ENCODE peak calls at places on chromosomes 5 and 9, in six cellular contexts. Y is upper lobe of left lung, P is choroid plexus epithelial cell, I is NCI-H187 treated with DMSO at 0.1 percent for 48 hours, B is cardiac fibroblast, F is coronary artery. L is an unnamed sample.

GRCh38 chr5:159668556-159668955 is 247.7 kb upstream of the ADRA1B start:
- DNase-seq in Y (no peak), P (no peak), I (no peak), B (no peak), F (no peak), L (no peak)

GRCh38 chr9:130833324-130833990 is 1.6 kb upstream of the ABL1 start:
- DNase-seq in Y (no peak), P (peak), I (no peak), B (peak), F (no peak), L (peak)

GRCh38 chr9:132025766-132026165 is 53.9 kb downstream of the MED27 start:
- DNase-seq in Y (no peak), P (no peak), I (no peak), B (no peak), F (no peak), L (no peak)

GRCh38 chr5:107601076-107601475 is 69.7 kb downstream of the EFNA5 start:
- DNase-seq in Y (no peak), P (no peak), I (no peak), B (no peak), F (no peak), L (no peak)

GRCh38 chr5:57736716-57737115 is 254.1 kb upstream of the ACTBL2 start:
- DNase-seq in Y (no peak), P (no peak), I (no peak), B (peak), F (no peak), L (no peak)

GRCh38 chr9:92294297-92294676 is 790 bp upstream of the IARS1 start:
- DNase-seq in Y (no peak), P (no peak), I (no peak), B (peak), F (no peak), L (peak)

GRCh38 chr9:93660647-93661046 is 84.3 kb downstream of the PHF2 start:
- DNase-seq in Y (no peak), P (no peak), I (no peak), B (no peak), F (no peak), L (no peak)

GRCh38 chr5:139806726-139807646 is 11.4 kb downstream of the PSD2 start:
- DNase-seq in Y (no peak), P (no peak), I (no peak), B (no peak), F (no peak), L (no peak)

GRCh38 chr5:115375922-115376321 is 79.5 kb upstream of the CCDC112 start:
- DNase-seq in Y (peak), P (peak), I (no peak), B (peak), F (no peak), L (peak)

GRCh38 chr5:159911349-159911748 is 4.9 kb upstream of the ADRA1B start:
- DNase-seq in Y (no peak), P (no peak), I (no peak), B (no peak), F (no peak), L (no peak)

GRCh38 chr9:126524353-126525077 is 89.2 kb upstream of the LMX1B start:
- DNase-seq in Y (no peak), P (no peak), I (no peak), B (no peak), F (peak), L (no peak)

GRCh38 chr5:130243641-130244040 is 339.4 kb downstream of the CHSY3 start:
- DNase-seq in Y (no peak), P (no peak), I (no peak), B (no peak), F (no peak), L (no peak)

GRCh38 chr5:118857700-118858099 is 130.6 kb downstream of the DTWD2 start:
- DNase-seq in Y (peak), P (peak), I (no peak), B (no peak), F (no peak), L (peak)

GRCh38 chr5:112957970-112958773 is 18.4 kb upstream of the DCP2 start:
- DNase-seq in Y (peak), P (peak), I (no peak), B (peak), F (no peak), L (peak)

L was measured in LHCN-M2.